ENCODE peak calls at places on chromosome 3, in five cellular contexts. Q, W, M, B and I are unnamed samples.
A peak's percentile ranks its signal among the peaks of the same experiment; 100 is the strongest.

GRCh38 chr3:28134792-28135375 is 106.5 kb upstream of the CMC1 start:
- DNase-seq in Q (no peak), W (no peak), M (no peak), B (no peak), I (peak; percentile 6)

GRCh38 chr3:14235003-14235876 is 56.6 kb downstream of the LSM3 start:
- DNase-seq in Q (no peak), W (no peak), M (no peak), B (no peak), I (peak; percentile 51)

GRCh38 chr3:30779686-30780287 is 114.7 kb downstream of the GADL1 start:
- DNase-seq in Q (peak; percentile 35), W (no peak), M (peak; percentile 64), B (no peak), I (peak; percentile 69)

GRCh38 chr3:72657666-72658065 is 190.6 kb downstream of the SHQ1 start:
- DNase-seq in Q (no peak), W (no peak), M (peak; percentile 72), B (no peak), I (no peak)

GRCh38 chr3:45673273-45673672 is 15.9 kb upstream of the SACM1L start:
- DNase-seq in Q (no peak), W (no peak), M (no peak), B (no peak), I (peak; percentile 89)

GRCh38 chr3:138186216-138186615 is 885 bp upstream of the ARMC8 start:
- DNase-seq in Q (no peak), W (no peak), M (peak; percentile 54), B (no peak), I (no peak)

GRCh38 chr3:38644662-38645053 is 4.8 kb downstream of the SCN5A start:
- DNase-seq in Q (no peak), W (no peak), M (no peak), B (no peak), I (no peak)

GRCh38 chr3:197690754-197691153 is 46.0 kb downstream of the RUBCN start:
- DNase-seq in Q (no peak), W (no peak), M (no peak), B (no peak), I (no peak)

GRCh38 chr3:68866157-68866556 is 66.2 kb downstream of the TAFA4 start:
- DNase-seq in Q (peak; percentile 10), W (no peak), M (no peak), B (no peak), I (peak; percentile 57)

GRCh38 chr3:45906681-45907220 is 20.4 kb downstream of the CCR9 start:
- DNase-seq in Q (peak; percentile 45), W (no peak), M (no peak), B (no peak), I (peak; percentile 52)

GRCh38 chr3:58047806-58048205 is 39.6 kb downstream of the FLNB start:
- DNase-seq in Q (no peak), W (no peak), M (no peak), B (no peak), I (peak; percentile 81)

GRCh38 chr3:14902719-14903118 is 44.7 kb upstream of the NR2C2 start:
- DNase-seq in Q (peak; percentile 65), W (peak; percentile 64), M (no peak), B (no peak), I (no peak)

GRCh38 chr3:77053769-77054168 is 13.9 kb downstream of the ROBO2 start:
- DNase-seq in Q (peak; percentile 30), W (no peak), M (no peak), B (no peak), I (no peak)

GRCh38 chr3:29279830-29280229 is 1.0 kb upstream of the RBMS3 start:
- DNase-seq in Q (peak; percentile 52), W (peak; percentile 50), M (no peak), B (no peak), I (no peak)

GRCh38 chr3:152769523-152769922 is 65.4 kb upstream of the P2RY1 start:
- DNase-seq in Q (no peak), W (no peak), M (no peak), B (no peak), I (no peak)

GRCh38 chr3:51637941-51638471 is 33.0 kb upstream of the TEX264 start:
- DNase-seq in Q (peak; percentile 68), W (no peak), M (peak; percentile 79), B (no peak), I (peak; percentile 92)

GRCh38 chr3:27813255-27813654 is 91.1 kb upstream of the EOMES start:
- DNase-seq in Q (no peak), W (no peak), M (no peak), B (no peak), I (peak; percentile 54)

GRCh38 chr3:43523454-43524053 is 98.3 kb downstream of the ANO10 start:
- DNase-seq in Q (no peak), W (no peak), M (no peak), B (no peak), I (peak; percentile 10)

GRCh38 chr3:169846458-169847193 is 23.1 kb downstream of the LRRC31 start:
- DNase-seq in Q (no peak), W (no peak), M (no peak), B (no peak), I (peak; percentile 60)

GRCh38 chr3:129636082-129636481 is 29.6 kb upstream of the PLXND1 start:
- DNase-seq in Q (no peak), W (no peak), M (no peak), B (no peak), I (no peak)

GRCh38 chr3:147389265-147390175 is 16.8 kb downstream of the ZIC4 start:
- DNase-seq in Q (no peak), W (no peak), M (no peak), B (no peak), I (no peak)

GRCh38 chr3:128285042-128285924 is 132.0 kb downstream of the EEFSEC start:
- DNase-seq in Q (peak; percentile 47), W (no peak), M (no peak), B (no peak), I (no peak)

GRCh38 chr3:21484323-21485154 is 266.5 kb downstream of the ZNF385D start:
- DNase-seq in Q (peak; percentile 85), W (peak; percentile 42), M (peak; percentile 58), B (peak; percentile 35), I (peak; percentile 95)

GRCh38 chr3:183317886-183318845 is 65.1 kb downstream of the B3GNT5 start:
- DNase-seq in Q (no peak), W (no peak), M (no peak), B (no peak), I (no peak)

GRCh38 chr3:117045143-117045542 is 335.6 kb downstream of the TUSC7 start:
- DNase-seq in Q (no peak), W (no peak), M (no peak), B (no peak), I (peak; percentile 83)

GRCh38 chr3:40340541-40341170 is 31.1 kb downstream of the EIF1B start:
- DNase-seq in Q (no peak), W (no peak), M (no peak), B (no peak), I (no peak)

GRCh38 chr3:13132281-13132680 is 59.1 kb upstream of the IQSEC1 start:
- DNase-seq in Q (no peak), W (no peak), M (no peak), B (no peak), I (no peak)

GRCh38 chr3:123400169-123400568 is 48.7 kb downstream of the ADCY5 start:
- DNase-seq in Q (no peak), W (no peak), M (no peak), B (no peak), I (no peak)

GRCh38 chr3:169662215-169663070 is 1.1 kb downstream of the MECOM start:
- DNase-seq in Q (peak; percentile 93), W (peak; percentile 85), M (peak; percentile 76), B (peak; percentile 15), I (peak; percentile 88)

GRCh38 chr3:95277614-95278013 is 1214.8 kb downstream of the NSUN3 start:
- DNase-seq in Q (peak; percentile 7), W (no peak), M (no peak), B (no peak), I (no peak)